ENCODE peak calls at places on chromosomes 16 and 17, in nine cellular contexts. One of them, this sample, is unnamed.

GRCh38 chr16:15770512-15770911 is 86.3 kb downstream of the MYH11 start:
- DNase-seq in activated T-cell treated with anti-CD3 and anti-CD28 coated beads, Interleukin-2, amount 50 U/mL, for 72 hours: no peak
- DNase-seq in non-pigmented ciliary epithelial cell: no peak
- DNase-seq in substantia nigra: no peak
- DNase-seq in AG04450: peak
- DNase-seq in NCI-H1105: no peak
- DNase-seq in psoas muscle: no peak
- DNase-seq in T-helper 9 cell: no peak
- DNase-seq in HS-5: no peak
- DNase-seq in this sample: no peak

GRCh38 chr17:50346313-50347086 is 574 bp downstream of the XYLT2 start:
- DNase-seq in activated T-cell treated with anti-CD3 and anti-CD28 coated beads, Interleukin-2, amount 50 U/mL, for 72 hours: peak
- DNase-seq in non-pigmented ciliary epithelial cell: no peak
- DNase-seq in substantia nigra: no peak
- DNase-seq in AG04450: no peak
- DNase-seq in NCI-H1105: no peak
- DNase-seq in psoas muscle: peak
- DNase-seq in T-helper 9 cell: peak
- DNase-seq in HS-5: no peak
- DNase-seq in this sample: peak

GRCh38 chr17:17551361-17551760 is 40.1 kb downstream of the PEMT start:
- DNase-seq in activated T-cell treated with anti-CD3 and anti-CD28 coated beads, Interleukin-2, amount 50 U/mL, for 72 hours: no peak
- DNase-seq in non-pigmented ciliary epithelial cell: no peak
- DNase-seq in substantia nigra: no peak
- DNase-seq in AG04450: no peak
- DNase-seq in NCI-H1105: no peak
- DNase-seq in psoas muscle: peak
- DNase-seq in T-helper 9 cell: no peak
- DNase-seq in HS-5: no peak
- DNase-seq in this sample: no peak

GRCh38 chr17:72465191-72466024 is 344.6 kb downstream of the SOX9 start:
- DNase-seq in activated T-cell treated with anti-CD3 and anti-CD28 coated beads, Interleukin-2, amount 50 U/mL, for 72 hours: no peak
- DNase-seq in non-pigmented ciliary epithelial cell: peak
- DNase-seq in substantia nigra: no peak
- DNase-seq in AG04450: peak
- DNase-seq in NCI-H1105: peak
- DNase-seq in psoas muscle: no peak
- DNase-seq in T-helper 9 cell: no peak
- DNase-seq in HS-5: no peak
- DNase-seq in this sample: peak

GRCh38 chr17:50956750-50957523 is 90.8 kb upstream of the TOB1 start:
- DNase-seq in activated T-cell treated with anti-CD3 and anti-CD28 coated beads, Interleukin-2, amount 50 U/mL, for 72 hours: peak
- DNase-seq in non-pigmented ciliary epithelial cell: no peak
- DNase-seq in substantia nigra: peak
- DNase-seq in AG04450: peak
- DNase-seq in NCI-H1105: peak
- DNase-seq in psoas muscle: peak
- DNase-seq in T-helper 9 cell: peak
- DNase-seq in HS-5: no peak
- DNase-seq in this sample: peak

GRCh38 chr16:50627419-50627818 is 53.7 kb downstream of the SNX20 start:
- DNase-seq in activated T-cell treated with anti-CD3 and anti-CD28 coated beads, Interleukin-2, amount 50 U/mL, for 72 hours: peak
- DNase-seq in non-pigmented ciliary epithelial cell: no peak
- DNase-seq in substantia nigra: no peak
- DNase-seq in AG04450: no peak
- DNase-seq in NCI-H1105: no peak
- DNase-seq in psoas muscle: peak
- DNase-seq in T-helper 9 cell: peak
- DNase-seq in HS-5: no peak
- DNase-seq in this sample: no peak

GRCh38 chr17:627051-627450 is 87.6 kb downstream of the VPS53 start:
- DNase-seq in activated T-cell treated with anti-CD3 and anti-CD28 coated beads, Interleukin-2, amount 50 U/mL, for 72 hours: no peak
- DNase-seq in non-pigmented ciliary epithelial cell: no peak
- DNase-seq in substantia nigra: no peak
- DNase-seq in AG04450: no peak
- DNase-seq in NCI-H1105: no peak
- DNase-seq in psoas muscle: no peak
- DNase-seq in T-helper 9 cell: no peak
- DNase-seq in HS-5: no peak
- DNase-seq in this sample: no peak

GRCh38 chr16:70804729-70805169 is 3.8 kb upstream of the VAC14 start:
- DNase-seq in activated T-cell treated with anti-CD3 and anti-CD28 coated beads, Interleukin-2, amount 50 U/mL, for 72 hours: no peak
- DNase-seq in non-pigmented ciliary epithelial cell: no peak
- DNase-seq in substantia nigra: no peak
- DNase-seq in AG04450: no peak
- DNase-seq in NCI-H1105: no peak
- DNase-seq in psoas muscle: no peak
- DNase-seq in T-helper 9 cell: no peak
- DNase-seq in HS-5: no peak
- DNase-seq in this sample: no peak

GRCh38 chr17:63699638-63700527 is at the start of gene LIMD2:
- DNase-seq in activated T-cell treated with anti-CD3 and anti-CD28 coated beads, Interleukin-2, amount 50 U/mL, for 72 hours: peak
- DNase-seq in non-pigmented ciliary epithelial cell: no peak
- DNase-seq in substantia nigra: no peak
- DNase-seq in AG04450: no peak
- DNase-seq in NCI-H1105: peak
- DNase-seq in psoas muscle: peak
- DNase-seq in T-helper 9 cell: peak
- DNase-seq in HS-5: no peak
- DNase-seq in this sample: peak

GRCh38 chr17:69967910-69968411 is 107.1 kb upstream of the KCNJ16 start:
- DNase-seq in activated T-cell treated with anti-CD3 and anti-CD28 coated beads, Interleukin-2, amount 50 U/mL, for 72 hours: no peak
- DNase-seq in non-pigmented ciliary epithelial cell: peak
- DNase-seq in substantia nigra: no peak
- DNase-seq in AG04450: peak
- DNase-seq in NCI-H1105: no peak
- DNase-seq in psoas muscle: no peak
- DNase-seq in T-helper 9 cell: no peak
- DNase-seq in HS-5: no peak
- DNase-seq in this sample: no peak

GRCh38 chr16:25568991-25569390 is 122.8 kb upstream of the HS3ST4 start:
- DNase-seq in activated T-cell treated with anti-CD3 and anti-CD28 coated beads, Interleukin-2, amount 50 U/mL, for 72 hours: no peak
- DNase-seq in non-pigmented ciliary epithelial cell: no peak
- DNase-seq in substantia nigra: no peak
- DNase-seq in AG04450: no peak
- DNase-seq in NCI-H1105: no peak
- DNase-seq in psoas muscle: no peak
- DNase-seq in T-helper 9 cell: no peak
- DNase-seq in HS-5: no peak
- DNase-seq in this sample: no peak

GRCh38 chr16:84647830-84648594 is at the start of gene KLHL36:
- DNase-seq in activated T-cell treated with anti-CD3 and anti-CD28 coated beads, Interleukin-2, amount 50 U/mL, for 72 hours: peak
- DNase-seq in non-pigmented ciliary epithelial cell: no peak
- DNase-seq in substantia nigra: peak
- DNase-seq in AG04450: no peak
- DNase-seq in NCI-H1105: no peak
- DNase-seq in psoas muscle: peak
- DNase-seq in T-helper 9 cell: peak
- DNase-seq in HS-5: no peak
- DNase-seq in this sample: peak

GRCh38 chr17:72191901-72192300 is 71.1 kb downstream of the SOX9 start:
- DNase-seq in activated T-cell treated with anti-CD3 and anti-CD28 coated beads, Interleukin-2, amount 50 U/mL, for 72 hours: no peak
- DNase-seq in non-pigmented ciliary epithelial cell: no peak
- DNase-seq in substantia nigra: no peak
- DNase-seq in AG04450: no peak
- DNase-seq in NCI-H1105: no peak
- DNase-seq in psoas muscle: no peak
- DNase-seq in T-helper 9 cell: no peak
- DNase-seq in HS-5: no peak
- DNase-seq in this sample: no peak

GRCh38 chr17:68033636-68034451 is 1.7 kb upstream of the KPNA2 start:
- DNase-seq in activated T-cell treated with anti-CD3 and anti-CD28 coated beads, Interleukin-2, amount 50 U/mL, for 72 hours: no peak
- DNase-seq in non-pigmented ciliary epithelial cell: peak
- DNase-seq in substantia nigra: no peak
- DNase-seq in AG04450: no peak
- DNase-seq in NCI-H1105: no peak
- DNase-seq in psoas muscle: no peak
- DNase-seq in T-helper 9 cell: no peak
- DNase-seq in HS-5: no peak
- DNase-seq in this sample: peak

GRCh38 chr17:49210158-49211029 is at the start of the genes ABI3 and GNGT2:
- DNase-seq in activated T-cell treated with anti-CD3 and anti-CD28 coated beads, Interleukin-2, amount 50 U/mL, for 72 hours: peak
- DNase-seq in non-pigmented ciliary epithelial cell: no peak
- DNase-seq in substantia nigra: peak
- DNase-seq in AG04450: no peak
- DNase-seq in NCI-H1105: no peak
- DNase-seq in psoas muscle: peak
- DNase-seq in T-helper 9 cell: peak
- DNase-seq in HS-5: no peak
- DNase-seq in this sample: no peak